ENCODE peak calls at places on chromosomes 6 and 20, in five cellular contexts. O, F, N, A and B are unnamed samples.
A peak's percentile ranks its signal among the peaks of the same experiment; 100 is the strongest.

GRCh38 chr20:8244637-8245036 is 112.6 kb downstream of the PLCB1 start:
- DNase-seq in A (no peak), F (peak; percentile 77), N (peak; percentile 30), O (no peak), B (peak; percentile 37)

GRCh38 chr6:21507811-21508210 is 85.7 kb upstream of the SOX4 start:
- DNase-seq in F (no peak), N (no peak), A (no peak), O (peak; percentile 67), B (no peak)

GRCh38 chr20:37566590-37567330 is 39.1 kb upstream of the BLCAP start:
- DNase-seq in F (no peak), N (no peak), A (no peak), O (no peak), B (peak; percentile 9)

GRCh38 chr6:5466459-5466858 is 205.1 kb downstream of the FARS2 start:
- DNase-seq in N (peak; percentile 75), F (peak; percentile 45), A (no peak), O (peak; percentile 69), B (no peak)

GRCh38 chr6:73639015-73639414 is 14.8 kb downstream of the SLC17A5 start:
- DNase-seq in O (no peak), F (no peak), A (no peak), N (no peak), B (no peak)

GRCh38 chr6:169205176-169206160 is 48.2 kb downstream of the THBS2 start:
- DNase-seq in O (no peak), F (peak; percentile 83), A (no peak), N (peak; percentile 82), B (no peak)

GRCh38 chr6:167571550-167571949 is 246.7 kb downstream of the TTLL2 start:
- DNase-seq in O (no peak), N (no peak), A (no peak), F (no peak), B (peak; percentile 44)

GRCh38 chr20:44247676-44248419 is 740 bp downstream of the GDAP1L1 start:
- DNase-seq in F (no peak), A (peak; percentile 3), O (peak; percentile 15), N (peak; percentile 59), B (peak; percentile 34)

GRCh38 chr6:162190936-162191335 is 536.6 kb downstream of the PRKN start:
- DNase-seq in N (no peak), O (no peak), F (no peak), A (no peak), B (peak; percentile 25)

GRCh38 chr6:79180082-79180481 is 54.4 kb downstream of the HMGN3 start:
- DNase-seq in F (no peak), N (no peak), O (no peak), A (no peak), B (no peak)

GRCh38 chr20:11168026-11168425 is 494.2 kb upstream of the JAG1 start:
- DNase-seq in O (peak; percentile 59), A (no peak), N (peak; percentile 29), F (peak; percentile 17), B (no peak)

GRCh38 chr6:25084508-25084833 is 148.7 kb upstream of the RIPOR2 start:
- DNase-seq in A (no peak), F (no peak), O (no peak), N (no peak), B (no peak)

GRCh38 chr20:35252037-35252461 is 25.6 kb downstream of the MMP24 start:
- DNase-seq in F (no peak), A (peak; percentile 81), N (no peak), O (no peak), B (no peak)

GRCh38 chr6:36374956-36375355 is 12.5 kb downstream of the ETV7 start:
- DNase-seq in O (no peak), F (no peak), N (no peak), A (no peak), B (no peak)

GRCh38 chr6:32442977-32443552 is 3.4 kb downstream of the HLA-DRA start:
- DNase-seq in O (no peak), F (no peak), A (no peak), N (no peak), B (no peak)

GRCh38 chr6:117509021-117509420 is 26.5 kb downstream of the DCBLD1 start:
- DNase-seq in O (no peak), A (no peak), N (no peak), F (no peak), B (no peak)

GRCh38 chr6:157436200-157436943 is 55.4 kb downstream of the ZDHHC14 start:
- DNase-seq in O (no peak), A (no peak), N (no peak), F (no peak), B (no peak)

GRCh38 chr6:142886431-142887170 is 58.4 kb downstream of the HIVEP2 start:
- DNase-seq in N (peak; percentile 11), F (peak; percentile 37), O (peak; percentile 40), A (peak; percentile 44), B (no peak)

GRCh38 chr6:147234685-147235084 is 30.5 kb downstream of the STXBP5 start:
- DNase-seq in A (no peak), O (no peak), N (no peak), F (no peak), B (no peak)

GRCh38 chr20:62068997-62069396 is 3.3 kb upstream of the TAF4 start:
- DNase-seq in F (no peak), A (no peak), O (no peak), N (no peak), B (no peak)

GRCh38 chr6:154951400-154952200 is 43.5 kb upstream of the TIAM2 start:
- DNase-seq in O (peak; percentile 16), N (no peak), F (no peak), A (peak; percentile 74), B (no peak)

GRCh38 chr20:36384022-36384619 is 78.0 kb downstream of the DLGAP4 start:
- DNase-seq in A (no peak), F (no peak), O (peak; percentile 46), N (peak; percentile 50), B (peak; percentile 56)

GRCh38 chr6:116088946-116089345 is 11.7 kb upstream of the NT5DC1 start:
- DNase-seq in N (no peak), F (no peak), A (no peak), O (no peak), B (no peak)

GRCh38 chr20:62638680-62639406 is 3.5 kb upstream of the SLCO4A1 start:
- DNase-seq in F (no peak), N (no peak), O (no peak), A (no peak), B (no peak)